ENCODE peak calls at places on chromosomes 6 and 20, in nine cellular contexts. L, D, G, E, H, M, O, Q and I are unnamed samples.

GRCh38 chr20:1579488-1579887 is 22.0 kb upstream of the SIRPD start:
- DNase-seq in M (no peak), Q (no peak), D (no peak), E (no peak), H (no peak), O (no peak), G (no peak), L (no peak), I (no peak)

GRCh38 chr6:109441069-109441816 is 719 bp downstream of the SMPD2 start:
- DNase-seq in E (peak; percentile 13), L (no peak), M (peak; percentile 31), D (no peak), G (peak; percentile 80), Q (no peak), O (peak; percentile 54), H (peak; percentile 54), I (no peak)

GRCh38 chr6:34595332-34596090 is 39.4 kb upstream of the SPDEF start:
- DNase-seq in G (no peak), L (no peak), D (no peak), E (no peak), H (no peak), O (no peak), M (peak; percentile 55), Q (no peak), I (no peak)

GRCh38 chr20:38109657-38110524 is 55.2 kb downstream of the TGM2 start:
- DNase-seq in D (peak; percentile 66), G (peak; percentile 76), E (no peak), O (no peak), Q (no peak), L (no peak), H (no peak), M (peak; percentile 99), I (no peak)

GRCh38 chr20:2911200-2911599 is 37.9 kb downstream of the PTPRA start:
- DNase-seq in Q (no peak), M (no peak), E (no peak), D (no peak), L (no peak), O (no peak), H (peak; percentile 14), G (no peak), I (no peak)

GRCh38 chr6:109121411-109121810 is 26.1 kb downstream of the CEP57L1 start:
- DNase-seq in L (no peak), G (no peak), D (no peak), H (no peak), O (no peak), Q (no peak), E (no peak), M (peak; percentile 38), I (no peak)

GRCh38 chr6:93919365-93919764 is 500.0 kb upstream of the EPHA7 start:
- DNase-seq in G (no peak), D (no peak), M (no peak), E (no peak), Q (no peak), O (no peak), H (no peak), L (no peak), I (no peak)

GRCh38 chr6:113500221-113500620 is 356.9 kb upstream of the MARCKS start:
- DNase-seq in O (no peak), L (no peak), E (no peak), H (no peak), G (no peak), Q (no peak), D (no peak), M (peak; percentile 8), I (no peak)

GRCh38 chr6:90199900-90200299 is 96.7 kb downstream of the BACH2 start:
- DNase-seq in L (no peak), H (no peak), G (no peak), Q (no peak), D (no peak), E (no peak), M (peak; percentile 42), O (no peak), I (no peak)

GRCh38 chr6:165704001-165704748 is 41.1 kb upstream of the PDE10A start:
- DNase-seq in H (peak; percentile 32), G (no peak), L (no peak), Q (no peak), D (no peak), M (peak; percentile 21), O (no peak), E (peak; percentile 18), I (no peak)